ENCODE peak calls at places on chromosomes 1 and 21, in nine cellular contexts. J is heart right ventricle, V is upper lobe of right lung, D is Peyer's patch, F is keratinocyte, C is lung, B is stomach, A is neural progenitor cell, Q is lower lobe of right lung. X is an unnamed sample.

GRCh38 chr21:45537111-45537745 is 5.0 kb downstream of the SLC19A1 start:
- DNase-seq in J (no peak), V (peak; percentile 55), D (peak; percentile 32), F (no peak), C (no peak), B (peak; percentile 25), A (no peak), Q (peak; percentile 44), X (no peak)

GRCh38 chr1:166145496-166145895 is 21.3 kb downstream of the FAM78B start:
- DNase-seq in J (no peak), V (no peak), D (no peak), F (no peak), C (no peak), B (no peak), A (no peak), Q (no peak), X (no peak)

GRCh38 chr21:37758997-37759396 is 157.3 kb downstream of the KCNJ6 start:
- DNase-seq in J (no peak), V (peak; percentile 72), D (peak; percentile 61), F (no peak), C (no peak), B (peak; percentile 51), A (peak; percentile 70), Q (no peak), X (no peak)

GRCh38 chr21:42236014-42236413 is 17.1 kb downstream of the ABCG1 start:
- DNase-seq in J (peak; percentile 69), V (no peak), D (no peak), F (no peak), C (no peak), B (peak; percentile 52), A (no peak), Q (no peak), X (no peak)

GRCh38 chr21:44392916-44393315 is 39.5 kb downstream of the TRPM2 start:
- DNase-seq in J (no peak), V (no peak), D (no peak), F (no peak), C (no peak), B (no peak), A (peak; percentile 51), Q (no peak), X (no peak)

GRCh38 chr1:92929461-92929860 is 31.8 kb downstream of the DIPK1A start:
- DNase-seq in J (no peak), V (no peak), D (no peak), F (no peak), C (no peak), B (no peak), A (no peak), Q (no peak), X (no peak)

GRCh38 chr1:224358288-224358687 is 1.6 kb downstream of the CNIH4 start:
- DNase-seq in J (no peak), V (peak; percentile 75), D (no peak), F (no peak), C (no peak), B (no peak), A (no peak), Q (peak; percentile 70), X (no peak)

GRCh38 chr1:180123463-180123936 is 31.2 kb upstream of the QSOX1 start:
- DNase-seq in J (no peak), V (no peak), D (no peak), F (peak; percentile 88), C (no peak), B (no peak), A (no peak), Q (no peak), X (no peak)

GRCh38 chr1:15089244-15089992 is 64.1 kb upstream of the TMEM51 start:
- DNase-seq in J (no peak), V (no peak), D (no peak), F (no peak), C (peak; percentile 54), B (peak; percentile 40), A (no peak), Q (peak; percentile 54), X (no peak)

GRCh38 chr1:22870201-22870871 is 102.3 kb downstream of the LACTBL1 start:
- DNase-seq in J (peak; percentile 67), V (no peak), D (no peak), F (no peak), C (peak; percentile 31), B (peak; percentile 34), A (no peak), Q (no peak), X (no peak)

GRCh38 chr1:23392125-23392855 is 22.7 kb upstream of the ZNF436 start:
- DNase-seq in J (no peak), V (no peak), D (no peak), F (no peak), C (no peak), B (no peak), A (no peak), Q (no peak), X (no peak)

GRCh38 chr1:87794788-87795614 is 466.3 kb downstream of the LMO4 start:
- DNase-seq in J (no peak), V (no peak), D (no peak), F (peak; percentile 13), C (no peak), B (no peak), A (no peak), Q (no peak), X (no peak)

GRCh38 chr1:150549496-150550221 is 451 bp downstream of the ADAMTSL4 start:
- DNase-seq in J (no peak), V (no peak), D (no peak), F (no peak), C (no peak), B (no peak), A (peak; percentile 75), Q (no peak), X (no peak)

GRCh38 chr21:41518757-41519156 is 10.8 kb upstream of the TMPRSS2 start:
- DNase-seq in J (no peak), V (no peak), D (no peak), F (no peak), C (no peak), B (no peak), A (no peak), Q (no peak), X (no peak)

GRCh38 chr1:110555807-110556470 is 37.0 kb upstream of the KCNA10 start:
- DNase-seq in J (peak; percentile 82), V (no peak), D (no peak), F (no peak), C (no peak), B (no peak), A (no peak), Q (no peak), X (no peak)

GRCh38 chr1:9385801-9386573 is 93.3 kb downstream of the SPSB1 start:
- DNase-seq in J (no peak), V (no peak), D (no peak), F (no peak), C (no peak), B (no peak), A (no peak), Q (no peak), X (no peak)

GRCh38 chr1:6536291-6536690 is 18.0 kb downstream of the NOL9 start:
- DNase-seq in J (no peak), V (no peak), D (no peak), F (no peak), C (no peak), B (no peak), A (no peak), Q (no peak), X (no peak)

GRCh38 chr1:6535214-6535613 is 19.1 kb downstream of the NOL9 start:
- DNase-seq in J (no peak), V (no peak), D (no peak), F (no peak), C (no peak), B (no peak), A (no peak), Q (peak; percentile 37), X (no peak)

GRCh38 chr1:6526316-6526715 is 28.0 kb downstream of the NOL9 start:
- DNase-seq in J (no peak), V (no peak), D (no peak), F (no peak), C (no peak), B (no peak), A (no peak), Q (peak; percentile 36), X (no peak)

GRCh38 chr1:6534248-6534647 is 20.1 kb downstream of the NOL9 start:
- DNase-seq in J (no peak), V (no peak), D (no peak), F (no peak), C (no peak), B (no peak), A (no peak), Q (peak; percentile 19), X (no peak)

GRCh38 chr1:6530504-6531160 is 23.7 kb downstream of the NOL9 start:
- DNase-seq in J (no peak), V (no peak), D (no peak), F (no peak), C (no peak), B (no peak), A (no peak), Q (no peak), X (no peak)
- H3K36me3 ChIP-seq in J (peaks cover 16% of the 10 kb centered on the region), V (peaks cover 86% of the 10 kb centered on the region), D (peaks cover 3% of the 10 kb centered on the region), F (peaks cover 47% of the 10 kb centered on the region), C (peaks cover 42% of the 10 kb centered on the region), B (peaks cover 99% of the 10 kb centered on the region), A (no peaks in the 10 kb centered on the region), Q (peaks cover 88% of the 10 kb centered on the region), X (peaks cover 94% of the 10 kb centered on the region)

DNA sequence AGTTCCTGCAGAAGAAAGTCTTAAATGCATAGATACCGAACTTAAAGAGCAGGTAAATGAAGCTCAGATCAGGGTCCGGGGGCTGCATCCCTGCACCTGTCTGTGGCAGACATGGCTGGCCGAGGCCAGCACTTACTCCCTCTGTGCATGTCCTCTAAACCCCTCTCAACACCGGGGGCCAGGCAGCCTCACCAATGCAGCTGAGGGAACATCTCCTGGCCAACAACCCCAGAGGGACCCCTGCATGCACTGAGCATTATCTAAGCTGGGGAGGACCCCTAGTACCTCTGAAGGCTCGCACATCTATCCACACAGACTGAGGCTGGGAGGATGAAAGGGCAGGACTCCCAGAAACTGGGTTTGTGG is 18.4 kb downstream of the TTC34 start:
- DNase-seq in J (no peak), V (peak; percentile 48), D (no peak), F (no peak), C (no peak), B (no peak), A (no peak), Q (no peak), X (no peak)
- H3K9me3 ChIP-seq in J (peaks cover 19% of the 10 kb centered on the region), V (peaks cover 4% of the 10 kb centered on the region), D (no peaks in the 10 kb centered on the region), F (peaks cover 4% of the 10 kb centered on the region), C (peaks cover 13% of the 10 kb centered on the region), B (peaks cover 31% of the 10 kb centered on the region), A (peaks cover 23% of the 10 kb centered on the region), Q (peaks cover 22% of the 10 kb centered on the region), X (no peaks in the 10 kb centered on the region)

GRCh38 chr1:32665915-32666314 is 14.9 kb downstream of the RBBP4 start:
- DNase-seq in J (no peak), V (no peak), D (no peak), F (no peak), C (no peak), B (no peak), A (no peak), Q (no peak), X (no peak)
- H3K36me3 ChIP-seq in J (no peaks in the 10 kb centered on the region), V (peaks cover 97% of the 10 kb centered on the region), D (no peaks in the 10 kb centered on the region), F (peaks cover 20% of the 10 kb centered on the region), C (peaks cover 17% of the 10 kb centered on the region), B (peaks cover 100% of the 10 kb centered on the region), A (peaks cover 26% of the 10 kb centered on the region), Q (peaks cover 99% of the 10 kb centered on the region), X (peaks cover 97% of the 10 kb centered on the region)

DNA sequence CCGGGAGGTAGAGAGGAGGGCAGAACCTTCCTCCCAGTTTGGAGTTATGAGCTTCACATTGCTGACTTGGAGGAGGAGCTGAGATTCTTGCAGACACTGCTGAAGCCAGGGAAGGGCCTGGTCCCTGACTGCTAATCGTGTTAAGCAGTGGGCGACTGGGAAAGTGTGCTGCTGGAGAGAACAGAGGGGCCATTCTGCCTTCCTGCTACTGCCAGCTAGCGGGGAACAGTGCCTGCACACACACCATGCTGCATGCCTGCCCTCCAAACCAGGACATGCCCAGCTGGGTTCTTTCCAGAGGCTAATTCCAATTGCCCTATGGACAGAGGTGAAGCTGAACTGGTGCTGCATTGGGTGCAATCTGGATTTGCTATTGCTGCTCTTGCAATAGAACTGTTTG is 281.4 kb downstream of the AJAP1 start:
- DNase-seq in J (no peak), V (no peak), D (no peak), F (no peak), C (no peak), B (no peak), A (no peak), Q (no peak), X (no peak)
- H3K9me3 ChIP-seq in J (no peaks in the 10 kb centered on the region), V (no peaks in the 10 kb centered on the region), D (no peaks in the 10 kb centered on the region), F (peaks cover 10% of the 10 kb centered on the region), C (peaks cover 7% of the 10 kb centered on the region), B (peaks cover 8% of the 10 kb centered on the region), A (no peaks in the 10 kb centered on the region), Q (no peaks in the 10 kb centered on the region), X (no peaks in the 10 kb centered on the region)